ENCODE peak calls at places on chromosomes 16 and 17, in seven cellular contexts. One of them, this sample, is unnamed. For H3K27me3, the result is how much of the 10 kb centered on the place peaks cover.

GRCh38 chr17:53719229-53719628 is 103.5 kb upstream of the KIF2B start:
- DNase-seq in stomach: no peak
- DNase-seq in GM23338: no peak
- DNase-seq in upper lobe of right lung: no peak
- DNase-seq in prostate gland: no peak
- DNase-seq in heart left ventricle: no peak
- DNase-seq in CD8-positive, alpha-beta T cell: no peak
- DNase-seq in this sample: peak

GRCh38 chr17:63558441-63558840 is 8.2 kb downstream of the DCAF7 start:
- DNase-seq in heart left ventricle: no peak
- DNase-seq in GM23338: no peak
- DNase-seq in stomach: no peak
- DNase-seq in prostate gland: no peak
- DNase-seq in upper lobe of right lung: no peak
- DNase-seq in CD8-positive, alpha-beta T cell: no peak
- DNase-seq in this sample: no peak

GRCh38 chr16:2486645-2487516 is 12.0 kb downstream of the TBC1D24 start:
- DNase-seq in heart left ventricle: no peak
- DNase-seq in upper lobe of right lung: peak
- DNase-seq in prostate gland: peak
- DNase-seq in CD8-positive, alpha-beta T cell: peak
- DNase-seq in GM23338: no peak
- DNase-seq in stomach: peak
- DNase-seq in this sample: no peak

GRCh38 chr17:60311936-60312335 is 80.0 kb downstream of the USP32 start:
- DNase-seq in GM23338: no peak
- DNase-seq in heart left ventricle: no peak
- DNase-seq in prostate gland: no peak
- DNase-seq in upper lobe of right lung: no peak
- DNase-seq in CD8-positive, alpha-beta T cell: no peak
- DNase-seq in stomach: no peak
- DNase-seq in this sample: no peak

GRCh38 chr17:44782349-44782850 is 23.6 kb downstream of the ADAM11 start:
- DNase-seq in upper lobe of right lung: peak
- DNase-seq in GM23338: no peak
- DNase-seq in stomach: no peak
- DNase-seq in prostate gland: no peak
- DNase-seq in CD8-positive, alpha-beta T cell: no peak
- DNase-seq in heart left ventricle: no peak
- DNase-seq in this sample: no peak

GRCh38 chr17:37743875-37744632 is 805 bp downstream of the HNF1B start:
- DNase-seq in upper lobe of right lung: peak
- DNase-seq in CD8-positive, alpha-beta T cell: no peak
- DNase-seq in heart left ventricle: no peak
- DNase-seq in stomach: peak
- DNase-seq in prostate gland: peak
- DNase-seq in GM23338: peak
- DNase-seq in this sample: no peak

GRCh38 chr16:46884513-46885293 is 541 bp downstream of the GPT2 start:
- DNase-seq in heart left ventricle: no peak
- DNase-seq in upper lobe of right lung: no peak
- DNase-seq in GM23338: no peak
- DNase-seq in CD8-positive, alpha-beta T cell: no peak
- DNase-seq in stomach: no peak
- DNase-seq in prostate gland: no peak
- DNase-seq in this sample: peak

GRCh38 chr17:66980896-66981295 is 16.4 kb downstream of the CACNG4 start:
- DNase-seq in heart left ventricle: no peak
- DNase-seq in GM23338: no peak
- DNase-seq in upper lobe of right lung: no peak
- DNase-seq in stomach: no peak
- DNase-seq in prostate gland: no peak
- DNase-seq in CD8-positive, alpha-beta T cell: no peak
- DNase-seq in this sample: no peak

GRCh38 chr16:57807968-57808528 is 5.8 kb upstream of the KIFC3 start:
- DNase-seq in prostate gland: peak
- DNase-seq in stomach: peak
- DNase-seq in CD8-positive, alpha-beta T cell: peak
- DNase-seq in upper lobe of right lung: peak
- DNase-seq in GM23338: peak
- DNase-seq in heart left ventricle: peak
- DNase-seq in this sample: peak

GRCh38 chr16:86664518-86665318 is 86.4 kb downstream of the FOXL1 start:
- DNase-seq in upper lobe of right lung: no peak
- DNase-seq in stomach: peak
- DNase-seq in prostate gland: no peak
- DNase-seq in heart left ventricle: no peak
- DNase-seq in GM23338: no peak
- DNase-seq in CD8-positive, alpha-beta T cell: peak
- DNase-seq in this sample: peak

GRCh38 chr17:71975331-71975801 is 145.5 kb upstream of the SOX9 start:
- DNase-seq in GM23338: peak
- DNase-seq in prostate gland: peak
- DNase-seq in CD8-positive, alpha-beta T cell: no peak
- DNase-seq in stomach: no peak
- DNase-seq in upper lobe of right lung: no peak
- DNase-seq in heart left ventricle: peak
- DNase-seq in this sample: peak

GRCh38 chr17:74643826-74644225 is 20.3 kb upstream of the CD300E start:
- DNase-seq in upper lobe of right lung: no peak
- DNase-seq in stomach: no peak
- DNase-seq in prostate gland: no peak
- DNase-seq in CD8-positive, alpha-beta T cell: no peak
- DNase-seq in GM23338: no peak
- DNase-seq in heart left ventricle: no peak
- DNase-seq in this sample: no peak

GRCh38 chr17:74645010-74645409 is 21.5 kb upstream of the CD300E start:
- DNase-seq in CD8-positive, alpha-beta T cell: no peak
- DNase-seq in prostate gland: no peak
- DNase-seq in upper lobe of right lung: no peak
- DNase-seq in heart left ventricle: no peak
- DNase-seq in GM23338: no peak
- DNase-seq in stomach: no peak
- DNase-seq in this sample: no peak

GRCh38 chr17:74646231-74646630 is 22.7 kb upstream of the CD300E start:
- DNase-seq in GM23338: peak
- DNase-seq in stomach: no peak
- DNase-seq in CD8-positive, alpha-beta T cell: no peak
- DNase-seq in prostate gland: no peak
- DNase-seq in upper lobe of right lung: no peak
- DNase-seq in heart left ventricle: no peak
- DNase-seq in this sample: peak

GRCh38 chr17:74642995-74643394 is 19.5 kb upstream of the CD300E start:
- DNase-seq in prostate gland: no peak
- DNase-seq in heart left ventricle: no peak
- DNase-seq in upper lobe of right lung: peak
- DNase-seq in GM23338: no peak
- DNase-seq in CD8-positive, alpha-beta T cell: no peak
- DNase-seq in stomach: no peak
- DNase-seq in this sample: no peak

DNA sequence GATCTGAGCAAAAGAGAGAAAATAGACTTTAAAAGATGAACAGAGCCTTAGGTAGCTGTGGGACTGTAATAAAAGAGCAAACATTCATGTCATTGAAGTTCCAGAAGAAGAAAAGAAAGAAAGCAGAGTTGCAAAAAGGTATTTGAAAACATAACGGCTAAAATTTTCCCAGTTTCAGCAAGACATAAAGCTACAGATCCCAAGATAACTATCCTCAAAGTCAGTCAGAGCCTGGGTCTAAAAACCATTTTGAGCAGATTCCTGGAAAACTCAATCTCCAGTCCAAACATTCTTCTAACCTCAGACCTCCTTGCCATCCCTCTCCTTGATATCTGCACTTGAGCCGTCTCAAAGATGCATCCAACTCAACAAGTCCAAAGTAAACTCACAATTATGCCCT is 20.9 kb upstream of the CD300E start:
- DNase-seq in CD8-positive, alpha-beta T cell: no peak
- DNase-seq in prostate gland: no peak
- DNase-seq in GM23338: no peak
- DNase-seq in upper lobe of right lung: no peak
- DNase-seq in stomach: no peak
- DNase-seq in heart left ventricle: no peak
- DNase-seq in this sample: no peak
- H3K27me3 ChIP-seq in CD8-positive, alpha-beta T cell: under half
- H3K27me3 ChIP-seq in prostate gland: under half
- H3K27me3 ChIP-seq in GM23338: under half
- H3K27me3 ChIP-seq in upper lobe of right lung: under half
- H3K27me3 ChIP-seq in stomach: under half
- H3K27me3 ChIP-seq in heart left ventricle: under half
- H3K27me3 ChIP-seq in this sample: under half

GRCh38 chr17:31073411-31073810 is 21.4 kb upstream of the NF1 start:
- DNase-seq in prostate gland: no peak
- DNase-seq in GM23338: no peak
- DNase-seq in CD8-positive, alpha-beta T cell: no peak
- DNase-seq in stomach: no peak
- DNase-seq in upper lobe of right lung: no peak
- DNase-seq in heart left ventricle: no peak
- DNase-seq in this sample: no peak

GRCh38 chr17:31064707-31065106 is 30.1 kb upstream of the NF1 start:
- DNase-seq in stomach: no peak
- DNase-seq in heart left ventricle: no peak
- DNase-seq in GM23338: no peak
- DNase-seq in CD8-positive, alpha-beta T cell: no peak
- DNase-seq in upper lobe of right lung: no peak
- DNase-seq in prostate gland: no peak
- DNase-seq in this sample: no peak

GRCh38 chr17:31072186-31072585 is 22.6 kb upstream of the NF1 start:
- DNase-seq in stomach: no peak
- DNase-seq in prostate gland: peak
- DNase-seq in GM23338: peak
- DNase-seq in heart left ventricle: no peak
- DNase-seq in CD8-positive, alpha-beta T cell: no peak
- DNase-seq in upper lobe of right lung: no peak
- DNase-seq in this sample: peak

GRCh38 chr17:31068291-31068690 is 26.5 kb upstream of the NF1 start:
- DNase-seq in CD8-positive, alpha-beta T cell: peak
- DNase-seq in stomach: peak
- DNase-seq in heart left ventricle: peak
- DNase-seq in GM23338: peak
- DNase-seq in prostate gland: no peak
- DNase-seq in upper lobe of right lung: no peak
- DNase-seq in this sample: no peak

DNA sequence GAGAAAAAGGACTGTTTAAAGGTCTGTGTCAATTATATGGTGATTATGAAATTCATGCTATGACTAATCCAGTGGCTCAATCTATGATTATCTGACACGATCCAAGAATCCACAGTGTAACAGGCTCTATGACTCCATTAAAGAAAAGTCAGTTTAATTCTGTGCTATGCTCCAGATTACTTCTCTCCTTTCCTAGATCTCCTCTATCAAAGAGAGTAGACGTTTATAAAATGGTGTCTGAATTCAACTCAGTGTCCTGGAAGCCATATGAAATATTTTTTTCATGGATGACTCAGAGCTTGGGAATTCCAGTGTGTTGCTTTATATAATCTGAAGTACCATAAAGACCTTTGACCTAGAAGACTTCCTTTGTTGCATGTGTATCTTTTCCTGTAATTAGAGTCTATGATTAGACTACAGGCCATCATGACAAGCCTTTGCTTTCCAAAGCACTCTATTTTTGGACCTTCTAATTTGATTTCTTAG is 27.0 kb upstream of the NF1 start:
- DNase-seq in CD8-positive, alpha-beta T cell: no peak
- DNase-seq in GM23338: no peak
- DNase-seq in heart left ventricle: no peak
- DNase-seq in upper lobe of right lung: no peak
- DNase-seq in stomach: no peak
- DNase-seq in prostate gland: no peak
- DNase-seq in this sample: peak
- H3K27ac ChIP-seq in CD8-positive, alpha-beta T cell: no peak
- H3K27ac ChIP-seq in GM23338: no peak
- H3K27ac ChIP-seq in heart left ventricle: peak
- H3K27ac ChIP-seq in upper lobe of right lung: peak
- H3K27ac ChIP-seq in stomach: no peak
- H3K27ac ChIP-seq in prostate gland: no peak
- H3K27ac ChIP-seq in this sample: no peak

GRCh38 chr17:64938925-64939474 is 19.7 kb upstream of the LRRC37A3 start:
- DNase-seq in stomach: peak
- DNase-seq in prostate gland: no peak
- DNase-seq in upper lobe of right lung: peak
- DNase-seq in GM23338: peak
- DNase-seq in heart left ventricle: peak
- DNase-seq in CD8-positive, alpha-beta T cell: peak
- DNase-seq in this sample: no peak
- TF ChIP-seq CTCF in stomach: peak
- TF ChIP-seq CTCF in prostate gland: no peak
- TF ChIP-seq CTCF in upper lobe of right lung: peak
- TF ChIP-seq CTCF in GM23338: peak
- TF ChIP-seq CTCF in heart left ventricle: peak
- TF ChIP-seq CTCF in CD8-positive, alpha-beta T cell: peak
- TF ChIP-seq CTCF in this sample: peak

GRCh38 chr16:13982446-13982845 is 62.5 kb downstream of the ERCC4 start:
- DNase-seq in prostate gland: no peak
- DNase-seq in GM23338: no peak
- DNase-seq in CD8-positive, alpha-beta T cell: no peak
- DNase-seq in stomach: no peak
- DNase-seq in upper lobe of right lung: no peak
- DNase-seq in heart left ventricle: no peak
- DNase-seq in this sample: no peak
- H3K27me3 ChIP-seq in prostate gland: under half
- H3K27me3 ChIP-seq in GM23338: under half
- H3K27me3 ChIP-seq in CD8-positive, alpha-beta T cell: under half
- H3K27me3 ChIP-seq in stomach: under half
- H3K27me3 ChIP-seq in upper lobe of right lung: under half
- H3K27me3 ChIP-seq in heart left ventricle: under half
- H3K27me3 ChIP-seq in this sample: under half

GRCh38 chr16:84571506-84571905 is 46.4 kb downstream of the COTL1 start:
- DNase-seq in prostate gland: no peak
- DNase-seq in heart left ventricle: no peak
- DNase-seq in CD8-positive, alpha-beta T cell: no peak
- DNase-seq in GM23338: no peak
- DNase-seq in stomach: no peak
- DNase-seq in upper lobe of right lung: no peak
- DNase-seq in this sample: no peak
- H3K27ac ChIP-seq in prostate gland: no peak
- H3K27ac ChIP-seq in heart left ventricle: no peak
- H3K27ac ChIP-seq in CD8-positive, alpha-beta T cell: no peak
- H3K27ac ChIP-seq in GM23338: no peak
- H3K27ac ChIP-seq in stomach: peak
- H3K27ac ChIP-seq in upper lobe of right lung: no peak
- H3K27ac ChIP-seq in this sample: no peak

GRCh38 chr17:68006797-68007196 is 10.5 kb upstream of the C17orf58 start:
- DNase-seq in upper lobe of right lung: no peak
- DNase-seq in prostate gland: no peak
- DNase-seq in stomach: no peak
- DNase-seq in heart left ventricle: no peak
- DNase-seq in CD8-positive, alpha-beta T cell: no peak
- DNase-seq in GM23338: no peak
- DNase-seq in this sample: no peak
- TF ChIP-seq CTCF in upper lobe of right lung: no peak
- TF ChIP-seq CTCF in prostate gland: no peak
- TF ChIP-seq CTCF in stomach: no peak
- TF ChIP-seq CTCF in heart left ventricle: no peak
- TF ChIP-seq CTCF in CD8-positive, alpha-beta T cell: no peak
- TF ChIP-seq CTCF in GM23338: no peak
- TF ChIP-seq CTCF in this sample: no peak